ENCODE peak calls at places on chromosome 11, in nine cellular contexts. I is neural progenitor cell; B is skeletal muscle cell; Q is uterus; T is mucosa of descending colon; L is effector memory CD4-positive, alpha-beta T cell; W is cardiac fibroblast; P is psoas muscle; G is A549. V is an unnamed sample.

GRCh38 chr11:102395720-102396358 is 48.8 kb downstream of the BIRC2 start:
- DNase-seq in T (no peak), B (no peak), P (no peak), W (no peak), I (no peak), G (no peak), L (no peak), Q (no peak), V (no peak)

GRCh38 chr11:61080986-61081590 is 21.2 kb upstream of the CD5 start:
- DNase-seq in I (no peak), L (no peak), P (no peak), Q (no peak), T (no peak), W (no peak), B (no peak), G (no peak), V (no peak)

GRCh38 chr11:8775341-8776133 is 92.9 kb downstream of the RPL27A start:
- DNase-seq in P (no peak), B (no peak), G (no peak), T (no peak), Q (no peak), L (no peak), I (no peak), W (no peak), V (no peak)

GRCh38 chr11:125494987-125495725 is 909 bp downstream of the FEZ1 start:
- DNase-seq in T (peak), L (no peak), G (peak), W (peak), Q (peak), B (no peak), I (peak), P (peak), V (peak)

GRCh38 chr11:47715082-47715669 is at the start of gene AGBL2:
- DNase-seq in W (peak), L (peak), P (peak), T (peak), I (peak), Q (peak), G (peak), B (peak), V (peak)

GRCh38 chr11:116199182-116199581 is 573.6 kb downstream of the BUD13 start:
- DNase-seq in B (no peak), P (no peak), W (no peak), L (no peak), I (no peak), G (no peak), Q (no peak), T (no peak), V (no peak)

GRCh38 chr11:76664578-76665061 is 5.9 kb downstream of the LRRC32 start:
- DNase-seq in Q (peak), L (no peak), B (no peak), W (no peak), T (no peak), G (no peak), I (no peak), P (no peak), V (peak)

GRCh38 chr11:324131-324530 is 3.5 kb upstream of the IFITM3 start:
- DNase-seq in T (no peak), I (no peak), B (no peak), P (no peak), L (no peak), Q (peak), G (no peak), W (no peak), V (no peak)

GRCh38 chr11:125078516-125079140 is 15.5 kb downstream of the SLC37A2 start:
- DNase-seq in P (no peak), T (no peak), I (no peak), B (no peak), L (no peak), W (no peak), G (no peak), Q (no peak), V (no peak)

GRCh38 chr11:29159552-29160465 is 857.0 kb downstream of the KCNA4 start:
- DNase-seq in Q (no peak), I (peak), P (no peak), G (peak), T (peak), W (peak), L (no peak), B (peak), V (peak)

GRCh38 chr11:60905551-60906113 is 753 bp downstream of the PRPF19 start:
- DNase-seq in P (no peak), B (peak), L (no peak), G (no peak), Q (no peak), W (peak), I (no peak), T (peak), V (no peak)

GRCh38 chr11:57410287-57410686 is 16.6 kb downstream of the SLC43A3 start:
- DNase-seq in P (no peak), L (no peak), I (no peak), B (peak), Q (no peak), W (peak), G (no peak), T (no peak), V (no peak)

GRCh38 chr11:32279672-32280071 is 155.7 kb downstream of the WT1 start:
- DNase-seq in T (no peak), G (no peak), W (no peak), P (no peak), L (no peak), I (peak), Q (no peak), B (no peak), V (no peak)

GRCh38 chr11:118899706-118900360 is 16.1 kb downstream of the CXCR5 start:
- DNase-seq in T (no peak), Q (no peak), B (no peak), G (no peak), P (peak), W (no peak), I (no peak), L (no peak), V (no peak)

GRCh38 chr11:106159846-106160245 is 82.4 kb downstream of the AASDHPPT start:
- DNase-seq in W (peak), L (no peak), G (no peak), B (peak), I (no peak), T (no peak), Q (no peak), P (no peak), V (no peak)

GRCh38 chr11:119849872-119850271 is 120.9 kb upstream of the NECTIN1 start:
- DNase-seq in T (no peak), P (no peak), W (no peak), L (no peak), Q (no peak), B (no peak), G (no peak), I (no peak), V (no peak)

GRCh38 chr11:69215216-69215615 is 59.5 kb downstream of the SMIM38 start:
- DNase-seq in W (no peak), B (no peak), G (no peak), Q (no peak), L (no peak), P (no peak), T (no peak), I (no peak), V (no peak)

GRCh38 chr11:71283960-71284359 is 31.6 kb upstream of the SHANK2 start:
- DNase-seq in Q (no peak), W (no peak), L (no peak), P (no peak), B (no peak), G (no peak), T (peak), I (no peak), V (no peak)
- H3K4me3 ChIP-seq in Q (no peak), W (no peak), L (no peak), P (no peak), B (no peak), G (no peak), T (no peak), I (no peak), V (no peak)

DNA sequence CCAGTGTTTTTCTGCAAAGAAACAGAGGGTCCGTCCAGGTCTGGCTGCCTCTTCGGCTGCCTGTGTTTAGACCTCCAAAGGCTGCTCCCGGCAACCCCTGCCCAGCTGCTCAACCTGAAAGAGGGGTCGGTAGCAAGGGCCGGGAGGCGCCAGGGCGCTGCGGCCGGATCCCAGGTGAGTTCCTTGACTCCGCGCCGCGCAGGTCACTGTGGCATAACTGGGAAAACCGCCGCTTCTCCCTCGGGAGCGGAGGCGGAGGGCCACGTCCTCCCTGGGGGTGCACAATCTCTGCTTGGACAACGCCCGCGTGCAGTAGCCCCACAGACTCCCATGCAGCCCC is 1.0 kb upstream of the BRSK2 start:
- DNase-seq in Q (no peak), W (no peak), I (peak), L (no peak), B (no peak), P (no peak), G (no peak), T (no peak), V (no peak)
- H3K4me3 ChIP-seq in Q (peak), W (peak), I (peak), L (peak), B (peak), P (peak), G (peak), T (no peak), V (no peak)

GRCh38 chr11:133956650-133957633 is at the start of gene IGSF9B:
- DNase-seq in B (peak), W (peak), Q (peak), P (peak), T (peak), L (peak), G (peak), I (peak), V (peak)

GRCh38 chr11:133957926-133958325 is 1.2 kb upstream of the IGSF9B start:
- DNase-seq in W (no peak), P (no peak), L (no peak), G (no peak), Q (peak), T (no peak), I (no peak), B (no peak), V (no peak)

GRCh38 chr11:133955091-133955846 is 1.5 kb downstream of the IGSF9B start:
- DNase-seq in L (no peak), T (no peak), G (no peak), B (no peak), W (no peak), Q (peak), P (peak), I (peak), V (peak)

GRCh38 chr11:133953999-133954398 is 2.8 kb downstream of the IGSF9B start:
- DNase-seq in W (no peak), Q (no peak), L (no peak), P (no peak), I (no peak), T (no peak), G (no peak), B (no peak), V (no peak)

GRCh38 chr11:133955945-133956421 is 785 bp downstream of the IGSF9B start:
- DNase-seq in B (no peak), P (no peak), T (no peak), I (peak), L (no peak), W (no peak), G (no peak), Q (no peak), V (no peak)
- H3K4me3 ChIP-seq in B (peak), P (peak), T (no peak), I (peak), L (peak), W (no peak), G (peak), Q (peak), V (peak)

GRCh38 chr11:117201516-117201866 is 2.3 kb downstream of the TAGLN start:
- DNase-seq in Q (no peak), G (no peak), T (no peak), P (no peak), B (no peak), W (peak), L (no peak), I (no peak), V (no peak)

GRCh38 chr11:117200813-117201515 is 1.8 kb downstream of the TAGLN start:
- DNase-seq in L (no peak), B (no peak), T (no peak), Q (peak), P (no peak), W (peak), G (no peak), I (no peak), V (no peak)

GRCh38 chr11:117198613-117199012 is 557 bp upstream of the TAGLN start:
- DNase-seq in Q (no peak), W (no peak), L (no peak), I (no peak), B (no peak), P (no peak), G (no peak), T (no peak), V (no peak)

GRCh38 chr11:117199061-117199915 is at the start of gene TAGLN:
- DNase-seq in B (peak), Q (peak), I (peak), P (peak), T (peak), L (no peak), W (peak), G (no peak), V (peak)

GRCh38 chr11:117199916-117200812 is 994 bp downstream of the TAGLN start:
- DNase-seq in P (no peak), L (no peak), B (no peak), Q (no peak), T (no peak), W (no peak), G (no peak), I (no peak), V (no peak)
- H3K4me3 ChIP-seq in P (peak), L (no peak), B (peak), Q (peak), T (no peak), W (peak), G (no peak), I (no peak), V (peak)

DNA sequence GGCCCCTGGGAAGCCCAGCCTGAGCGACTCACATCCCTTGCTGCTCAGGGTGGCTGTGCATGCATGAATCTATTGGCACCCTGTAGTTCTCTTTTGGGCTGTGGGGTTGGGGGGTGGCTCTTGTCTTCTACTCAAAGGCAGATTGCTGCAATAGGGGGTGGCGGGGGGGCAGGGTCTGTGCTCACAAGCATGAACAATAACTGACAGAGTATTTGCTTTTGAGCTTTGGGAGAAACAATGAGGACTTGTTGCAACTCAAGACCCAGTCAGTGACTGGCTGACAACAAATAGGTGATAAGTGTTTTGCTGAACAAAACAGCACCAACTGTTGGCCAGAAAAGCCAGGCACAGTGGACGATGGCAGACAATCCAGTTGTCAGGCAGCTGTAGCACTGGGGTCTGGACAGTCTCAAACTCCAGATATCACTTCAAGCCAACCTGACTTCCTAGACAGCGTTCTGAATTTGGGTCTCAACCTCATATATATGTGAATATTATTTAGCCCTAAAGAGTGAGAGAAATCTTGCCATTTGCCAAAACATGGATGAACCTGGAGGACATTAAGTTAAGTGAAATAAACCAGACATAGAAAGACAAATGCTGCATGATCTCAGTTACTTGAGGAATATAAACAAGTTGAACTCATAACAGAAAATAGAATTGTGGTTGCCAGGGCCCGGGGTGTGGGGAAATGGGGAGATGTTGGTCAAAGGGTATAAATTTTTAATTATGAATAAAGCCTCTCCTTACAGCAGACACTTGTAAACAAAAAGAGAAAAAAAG is 61.7 kb downstream of the ME3 start:
- DNase-seq in W (no peak), L (no peak), T (no peak), G (no peak), Q (no peak), P (no peak), B (no peak), I (peak), V (no peak)
- H3K4me3 ChIP-seq in W (no peak), L (no peak), T (no peak), G (no peak), Q (no peak), P (no peak), B (no peak), I (no peak), V (no peak)

DNA sequence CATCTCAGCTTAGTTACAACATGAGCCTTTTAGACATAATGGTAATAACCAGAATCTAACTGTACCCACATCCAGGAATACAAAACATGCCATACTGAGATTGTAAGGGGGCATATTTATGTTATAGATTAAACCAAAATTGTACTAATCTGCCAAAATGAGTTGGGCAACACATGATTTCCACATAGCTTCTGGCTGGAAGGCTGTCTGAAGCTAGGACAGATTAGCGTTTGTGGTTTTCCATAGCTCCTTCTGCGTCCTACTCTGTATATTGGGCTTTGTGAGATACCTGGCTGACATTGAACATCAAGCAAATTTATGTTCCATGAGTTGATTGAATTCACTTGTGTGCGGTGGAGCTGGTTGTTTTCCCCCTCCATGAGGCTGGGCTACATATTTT is 115.1 kb downstream of the C11orf91 start:
- DNase-seq in I (no peak), P (no peak), T (no peak), Q (no peak), G (no peak), W (no peak), B (no peak), L (no peak), V (no peak)
- H3K4me3 ChIP-seq in I (no peak), P (no peak), T (no peak), Q (no peak), G (no peak), W (no peak), B (no peak), L (no peak), V (no peak)

V was measured in aorta.